ENCODE peak calls at places on chromosome 9, in six cellular contexts. G is effector memory CD4-positive, alpha-beta T cell; X is brain microvascular endothelial cell; Q is kidney glomerular epithelial cell; C is ACHN; J is aorta. H is an unnamed sample.
A peak's percentile ranks its signal among the peaks of the same experiment; 100 is the strongest.

GRCh38 chr9:127905788-127906191 is 6.4 kb upstream of the ST6GALNAC6 start:
- DNase-seq in G (peak; percentile 64), J (peak; percentile 55), C (no peak), Q (no peak), X (no peak), H (no peak)

GRCh38 chr9:35001285-35001677 is 11.7 kb downstream of the DNAJB5 start:
- DNase-seq in J (no peak), C (no peak), G (no peak), X (no peak), Q (no peak), H (no peak)

GRCh38 chr9:138053321-138053868 is 175.8 kb downstream of the CACNA1B start:
- DNase-seq in X (no peak), Q (no peak), G (no peak), J (peak; percentile 24), C (no peak), H (peak; percentile 33)

GRCh38 chr9:72185561-72185960 is 36.3 kb downstream of the GDA start:
- DNase-seq in G (no peak), J (no peak), C (no peak), X (no peak), Q (no peak), H (no peak)

GRCh38 chr9:21801683-21802417 is 586 bp upstream of the MTAP start:
- DNase-seq in J (peak; percentile 83), G (no peak), X (peak; percentile 86), C (no peak), Q (peak; percentile 92), H (peak; percentile 83)

GRCh38 chr9:2493106-2493505 is 128.5 kb upstream of the VLDLR start:
- DNase-seq in G (no peak), X (no peak), C (no peak), J (no peak), Q (no peak), H (no peak)

GRCh38 chr9:135613946-135614805 is 25.2 kb downstream of the GLT6D1 start:
- DNase-seq in J (no peak), X (no peak), G (no peak), Q (no peak), C (no peak), H (no peak)

GRCh38 chr9:15512889-15513288 is 2.1 kb upstream of the PSIP1 start:
- DNase-seq in G (no peak), X (no peak), J (no peak), C (no peak), Q (no peak), H (no peak)

GRCh38 chr9:17528859-17529258 is 50.0 kb upstream of the SH3GL2 start:
- DNase-seq in C (peak; percentile 19), J (no peak), X (no peak), Q (peak; percentile 9), G (no peak), H (no peak)

GRCh38 chr9:137130176-137130755 is 8.7 kb upstream of the GRIN1 start:
- DNase-seq in G (no peak), J (no peak), X (no peak), C (peak; percentile 18), Q (no peak), H (no peak)

GRCh38 chr9:85600675-85601263 is 141.0 kb downstream of the AGTPBP1 start:
- DNase-seq in G (no peak), C (no peak), X (no peak), Q (no peak), J (no peak), H (peak; percentile 79)

GRCh38 chr9:129139233-129139992 is 28.2 kb downstream of the PTPA start:
- DNase-seq in C (peak; percentile 79), X (peak; percentile 78), J (peak; percentile 87), Q (peak; percentile 77), G (peak; percentile 70), H (peak; percentile 87)

GRCh38 chr9:92266486-92266885 is 27.0 kb downstream of the IARS1 start:
- DNase-seq in C (no peak), J (no peak), X (no peak), Q (no peak), G (no peak), H (no peak)

GRCh38 chr9:107792596-107792995 is 303.0 kb upstream of the KLF4 start:
- DNase-seq in G (no peak), C (no peak), X (no peak), J (no peak), Q (no peak), H (no peak)

GRCh38 chr9:88710449-88710848 is 175.5 kb downstream of the NXNL2 start:
- DNase-seq in C (no peak), X (no peak), Q (no peak), J (no peak), G (no peak), H (no peak)

GRCh38 chr9:22446589-22446949 is at the start of gene DMRTA1:
- DNase-seq in G (no peak), Q (peak; percentile 61), X (peak; percentile 51), C (peak; percentile 84), J (peak; percentile 84), H (peak; percentile 89)

GRCh38 chr9:80175286-80175906 is 603.6 kb downstream of the TLE4 start:
- DNase-seq in X (no peak), Q (peak; percentile 58), C (peak; percentile 45), J (no peak), G (no peak), H (no peak)

GRCh38 chr9:89734561-89734960 is 129.7 kb downstream of the GADD45G start:
- DNase-seq in J (no peak), X (no peak), G (no peak), Q (no peak), C (no peak), H (no peak)

GRCh38 chr9:123399803-123400378 is 43.9 kb downstream of the CRB2 start:
- DNase-seq in X (no peak), C (peak; percentile 2), Q (no peak), G (no peak), J (no peak), H (no peak)

GRCh38 chr9:83698976-83699585 is 8.7 kb downstream of the UBQLN1 start:
- DNase-seq in X (no peak), C (no peak), G (no peak), J (no peak), Q (no peak), H (no peak)

GRCh38 chr9:37486256-37486615 is 488 bp downstream of the POLR1E start:
- DNase-seq in C (no peak), J (no peak), Q (no peak), X (no peak), G (no peak), H (no peak)

GRCh38 chr9:106892632-106893031 is 29.7 kb downstream of the ZNF462 start:
- DNase-seq in X (peak; percentile 98), G (no peak), Q (peak; percentile 96), J (peak; percentile 60), C (peak; percentile 96), H (no peak)

GRCh38 chr9:78669591-78669990 is 372.7 kb downstream of the PSAT1 start:
- DNase-seq in G (no peak), C (no peak), Q (peak; percentile 23), J (no peak), X (no peak), H (no peak)

GRCh38 chr9:811101-811531 is 30.4 kb upstream of the DMRT1 start:
- DNase-seq in C (peak; percentile 15), G (no peak), X (peak; percentile 3), Q (peak; percentile 47), J (no peak), H (no peak)

GRCh38 chr9:98185611-98186171 is 6.7 kb downstream of the CORO2A start:
- DNase-seq in J (no peak), G (no peak), C (no peak), Q (no peak), X (no peak), H (no peak)

GRCh38 chr9:93185261-93186150 is 1.6 kb downstream of the WNK2 start:
- DNase-seq in G (no peak), J (no peak), X (no peak), C (no peak), Q (no peak), H (no peak)

GRCh38 chr9:114005371-114006154 is 72.5 kb downstream of the AMBP start:
- DNase-seq in C (no peak), Q (no peak), J (no peak), G (no peak), X (no peak), H (peak; percentile 46)

GRCh38 chr9:26643826-26644225 is 248.8 kb downstream of the CAAP1 start:
- DNase-seq in X (no peak), C (no peak), Q (no peak), G (no peak), J (no peak), H (no peak)

GRCh38 chr9:136088939-136089696 is 6.0 kb downstream of the NACC2 start:
- DNase-seq in X (no peak), J (peak; percentile 46), C (no peak), Q (no peak), G (no peak), H (no peak)

GRCh38 chr9:136140046-136140445 is 21.4 kb upstream of the TMEM250 start:
- DNase-seq in Q (no peak), C (no peak), X (no peak), J (no peak), G (no peak), H (no peak)

GRCh38 chr9:112037281-112038016 is 137.6 kb downstream of the SUSD1 start:
- DNase-seq in C (no peak), J (no peak), Q (no peak), G (peak; percentile 55), X (peak; percentile 68), H (no peak)

GRCh38 chr9:18979367-18979766 is 53.6 kb downstream of the SAXO1 start:
- DNase-seq in X (peak; percentile 55), J (no peak), C (no peak), G (no peak), Q (no peak), H (no peak)

GRCh38 chr9:121876212-121876611 is 216.9 kb downstream of the TTLL11 start:
- DNase-seq in Q (no peak), J (no peak), G (no peak), C (no peak), X (no peak), H (no peak)

GRCh38 chr9:5269249-5269715 is 35.2 kb downstream of the RLN2 start:
- DNase-seq in J (no peak), G (no peak), C (peak; percentile 83), Q (peak; percentile 87), X (peak; percentile 75), H (no peak)

GRCh38 chr9:20242767-20243166 is 379.5 kb downstream of the MLLT3 start:
- DNase-seq in C (no peak), G (no peak), X (no peak), J (no peak), Q (no peak), H (no peak)